ENCODE peak calls at places on chromosomes 3 and 15, in four cellular contexts. C is ovary, Y is breast epithelium, V is prostate gland. B is an unnamed sample.

GRCh38 chr3:164278550-164278949 is 799.7 kb downstream of the SI start:
- DNase-seq in C (no peak), Y (no peak), V (no peak), B (no peak)

GRCh38 chr15:65334586-65335231 is 30.2 kb downstream of the RNU5B-1 start:
- DNase-seq in C (no peak), Y (no peak), V (no peak), B (no peak)

GRCh38 chr3:23590874-23591273 is 214.9 kb upstream of the UBE2E1 start:
- DNase-seq in C (no peak), Y (no peak), V (no peak), B (no peak)

GRCh38 chr15:28885289-28885629 is 515 bp upstream of the APBA2 start:
- DNase-seq in C (no peak), Y (no peak), V (no peak), B (no peak)

GRCh38 chr3:149702691-149703426 is 45.0 kb upstream of the WWTR1 start:
- DNase-seq in C (peak), Y (no peak), V (no peak), B (peak)

GRCh38 chr15:68426149-68426548 is 5.8 kb downstream of the ITGA11 start:
- DNase-seq in C (no peak), Y (no peak), V (no peak), B (no peak)

GRCh38 chr3:184239221-184239620 is 9.5 kb downstream of the ALG3 start:
- DNase-seq in C (no peak), Y (no peak), V (no peak), B (no peak)

GRCh38 chr3:128190501-128190900 is 37.2 kb downstream of the EEFSEC start:
- DNase-seq in C (no peak), Y (no peak), V (no peak), B (no peak)

GRCh38 chr3:87834327-87834726 is 224.5 kb downstream of the CGGBP1 start:
- DNase-seq in C (no peak), Y (no peak), V (no peak), B (no peak)

GRCh38 chr3:64673159-64673715 is 14.6 kb downstream of the ADAMTS9 start:
- DNase-seq in C (no peak), Y (no peak), V (no peak), B (no peak)

GRCh38 chr3:13305623-13306022 is 114.5 kb downstream of the NUP210 start:
- DNase-seq in C (no peak), Y (no peak), V (no peak), B (no peak)

GRCh38 chr15:72599855-72600464 is 54.5 kb upstream of the GOLGA6B start:
- DNase-seq in C (no peak), Y (no peak), V (peak), B (peak)

GRCh38 chr15:82571722-82572222 is 31.5 kb upstream of the RPS17 start:
- DNase-seq in C (peak), Y (peak), V (peak), B (peak)

GRCh38 chr3:149061776-149062175 is 24.6 kb downstream of the HLTF start:
- DNase-seq in C (no peak), Y (no peak), V (no peak), B (no peak)

GRCh38 chr15:25616471-25616870 is 177.6 kb upstream of the UBE3A start:
- DNase-seq in C (no peak), Y (no peak), V (no peak), B (no peak)

GRCh38 chr15:77228831-77229230 is 157.9 kb upstream of the TSPAN3 start:
- DNase-seq in C (no peak), Y (no peak), V (no peak), B (no peak)

GRCh38 chr15:35246376-35246965 is 161.4 kb upstream of the NANOGP8 start:
- DNase-seq in C (no peak), Y (no peak), V (no peak), B (no peak)
- TF ChIP-seq POLR2A in C (no peak), Y (no peak), V (no peak), B (no peak)

GRCh38 chr3:53072653-53073552 is 27.0 kb upstream of the SFMBT1 start:
- DNase-seq in C (peak), Y (peak), V (peak), B (peak)
- TF ChIP-seq POLR2A in C (no peak), Y (no peak), V (no peak), B (peak)

GRCh38 chr3:138560501-138560900 is 33.6 kb downstream of the CEP70 start:
- DNase-seq in C (no peak), Y (no peak), V (no peak), B (no peak)

DNA sequence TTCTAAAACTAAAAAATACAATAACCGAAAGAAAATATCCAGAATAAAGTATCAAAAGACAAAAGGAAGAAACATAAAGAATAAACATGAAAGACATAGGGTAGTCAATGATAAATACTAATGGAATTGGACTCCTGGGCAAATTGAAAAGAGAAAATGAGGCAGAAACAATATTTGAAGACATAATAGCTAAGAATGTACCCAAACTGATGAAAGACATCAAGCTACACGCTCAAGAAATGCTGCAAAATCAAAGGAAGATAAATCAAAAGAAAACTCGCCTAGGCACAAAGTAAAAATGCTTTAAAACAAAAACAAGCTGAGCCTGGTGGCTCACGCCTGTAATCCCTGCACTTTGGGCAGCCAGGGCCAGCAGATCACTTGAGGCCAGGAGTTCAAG is 34.9 kb downstream of the CEP70 start:
- DNase-seq in C (no peak), Y (no peak), V (no peak), B (no peak)
- TF ChIP-seq POLR2A in C (no peak), Y (no peak), V (no peak), B (no peak)

GRCh38 chr3:134058728-134059601 is 29.2 kb upstream of the SLCO2A1 start:
- DNase-seq in C (no peak), Y (no peak), V (no peak), B (no peak)

GRCh38 chr3:134056464-134056891 is 26.8 kb upstream of the SLCO2A1 start:
- DNase-seq in C (no peak), Y (no peak), V (no peak), B (no peak)

GRCh38 chr3:134054881-134055280 is 25.2 kb upstream of the SLCO2A1 start:
- DNase-seq in C (no peak), Y (no peak), V (no peak), B (no peak)

GRCh38 chr3:134055661-134056060 is 25.9 kb upstream of the SLCO2A1 start:
- DNase-seq in C (no peak), Y (no peak), V (no peak), B (no peak)

DNA sequence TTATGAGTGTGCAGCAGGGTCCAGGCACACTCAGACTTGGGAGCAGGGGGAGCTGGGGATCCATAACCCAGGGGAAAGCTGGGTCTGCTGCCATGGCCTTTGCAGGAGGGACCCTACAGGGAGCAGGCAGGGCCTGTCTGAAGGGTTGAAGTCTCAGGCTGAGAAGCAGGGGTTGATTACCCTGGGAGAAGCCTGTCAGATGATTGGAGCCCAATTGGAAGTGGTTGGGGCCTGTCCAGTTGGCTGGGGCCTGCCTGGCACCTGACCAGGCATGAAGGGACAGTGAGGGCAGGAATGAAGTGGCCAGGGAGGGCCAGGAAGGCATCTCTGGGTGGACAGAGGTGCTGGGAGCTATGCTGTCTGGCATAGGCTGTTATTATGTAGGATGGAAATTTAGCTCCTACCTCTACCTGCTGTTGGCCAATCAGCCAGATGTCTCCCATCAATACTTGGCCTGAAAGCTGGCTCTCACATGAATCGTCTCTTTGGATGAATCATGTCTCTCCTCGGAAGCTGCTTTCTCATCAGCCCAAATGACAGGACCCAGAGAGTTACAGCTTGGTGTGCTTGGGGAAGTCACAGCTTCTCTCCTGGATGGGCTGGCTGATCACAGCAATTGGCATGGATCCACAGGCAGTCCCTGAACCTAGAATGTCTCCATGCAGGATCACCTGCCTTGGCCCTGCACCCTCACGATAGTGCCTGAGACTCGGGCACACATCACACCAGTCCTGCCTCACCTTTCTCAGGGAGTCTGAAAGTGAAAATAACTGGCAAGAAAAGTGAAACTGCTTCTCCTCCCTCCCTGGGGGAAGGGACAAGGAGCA is 27.5 kb upstream of the SLCO2A1 start:
- DNase-seq in C (no peak), Y (no peak), V (no peak), B (no peak)
- TF ChIP-seq POLR2A in C (no peak), Y (no peak), V (no peak), B (no peak)

DNA sequence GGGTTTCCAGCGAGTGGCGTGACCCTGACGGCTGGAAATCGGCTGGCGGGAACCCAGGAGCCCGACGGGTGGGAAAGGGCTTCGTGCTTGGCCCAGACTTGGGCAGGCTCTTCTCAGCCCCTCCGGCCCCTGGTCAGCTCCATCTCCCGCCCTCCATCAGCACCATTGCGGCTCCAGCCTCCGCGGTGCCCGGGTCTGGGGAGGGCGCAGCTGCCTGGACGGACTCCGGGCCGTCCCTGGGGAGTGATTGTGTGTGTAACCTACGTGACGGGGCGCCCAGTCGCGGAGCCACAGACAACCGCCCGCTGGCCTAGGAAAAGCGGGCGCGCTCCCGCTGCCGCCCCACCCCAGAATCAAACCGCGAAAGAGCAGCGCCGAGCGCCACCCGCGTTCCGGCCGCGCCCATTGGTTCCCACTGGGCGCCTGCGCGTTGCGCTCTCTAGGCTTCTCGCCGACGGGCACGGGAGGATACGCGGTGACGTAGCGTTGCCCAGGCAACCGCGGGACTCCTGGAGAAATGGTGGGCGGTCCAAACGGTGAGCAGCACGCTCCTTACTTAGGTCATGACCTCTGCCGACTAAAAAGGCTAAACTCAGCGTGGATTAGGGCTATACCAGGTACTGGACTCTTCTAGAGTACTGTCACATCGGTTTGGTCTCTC is at the start of gene CFAP20DC:
- DNase-seq in C (peak), Y (peak), V (peak), B (peak)
- TF ChIP-seq POLR2A in C (peak), Y (no peak), V (peak), B (peak)

GRCh38 chr15:93213281-93213680 is 124.3 kb upstream of the RGMA start:
- DNase-seq in C (no peak), Y (no peak), V (no peak), B (no peak)
- TF ChIP-seq POLR2A in C (no peak), Y (no peak), V (no peak), B (no peak)